ENCODE peak calls at places on chromosomes 2 and 18, in nine cellular contexts. J is neural progenitor cell; G is IMR-90; I is CD8-positive, alpha-beta T cell; F is dorsolateral prefrontal cortex; P is lower lobe of right lung; K is sigmoid colon; S is A549; L is upper lobe of right lung. R is an unnamed sample.

GRCh38 chr2:136209540-136210264 is 91.8 kb upstream of the CXCR4 start:
- DNase-seq in J (no peak), G (no peak), I (no peak), F (no peak), P (no peak), K (no peak), S (no peak), L (no peak), R (no peak)

GRCh38 chr2:160635488-160635887 is 141.9 kb upstream of the RBMS1 start:
- DNase-seq in J (no peak), G (peak; percentile 65), I (no peak), F (no peak), P (no peak), K (no peak), S (no peak), L (no peak), R (no peak)

GRCh38 chr2:173990970-173991819 is 26.0 kb upstream of the SP3 start:
- DNase-seq in J (no peak), G (peak; percentile 89), I (no peak), F (no peak), P (no peak), K (peak; percentile 93), S (no peak), L (no peak), R (no peak)

GRCh38 chr2:217095511-217096205 is 235.8 kb upstream of the TNP1 start:
- DNase-seq in J (no peak), G (no peak), I (no peak), F (no peak), P (no peak), K (no peak), S (no peak), L (no peak), R (no peak)

GRCh38 chr18:21851327-21851961 is 110.9 kb downstream of the MIB1 start:
- DNase-seq in J (no peak), G (peak; percentile 11), I (no peak), F (no peak), P (no peak), K (no peak), S (peak; percentile 13), L (no peak), R (no peak)

GRCh38 chr2:242038928-242039341 is 169.4 kb downstream of the RTP5 start:
- DNase-seq in J (no peak), G (no peak), I (peak; percentile 37), F (no peak), P (no peak), K (no peak), S (no peak), L (no peak), R (no peak)

GRCh38 chr2:233964581-233964980 is 47.4 kb downstream of the TRPM8 start:
- DNase-seq in J (no peak), G (no peak), I (no peak), F (no peak), P (no peak), K (no peak), S (no peak), L (no peak), R (no peak)

GRCh38 chr18:48990497-48991298 is 39.9 kb upstream of the SMAD7 start:
- DNase-seq in J (no peak), G (peak; percentile 75), I (no peak), F (no peak), P (no peak), K (no peak), S (peak; percentile 53), L (no peak), R (no peak)

GRCh38 chr18:25313274-25313673 is 38.7 kb downstream of the ZNF521 start:
- DNase-seq in J (no peak), G (no peak), I (no peak), F (no peak), P (no peak), K (no peak), S (no peak), L (no peak), R (no peak)

GRCh38 chr2:188381614-188382013 is 89.9 kb downstream of the GULP1 start:
- DNase-seq in J (no peak), G (peak; percentile 92), I (no peak), F (no peak), P (no peak), K (no peak), S (peak; percentile 64), L (no peak), R (no peak)

DNA sequence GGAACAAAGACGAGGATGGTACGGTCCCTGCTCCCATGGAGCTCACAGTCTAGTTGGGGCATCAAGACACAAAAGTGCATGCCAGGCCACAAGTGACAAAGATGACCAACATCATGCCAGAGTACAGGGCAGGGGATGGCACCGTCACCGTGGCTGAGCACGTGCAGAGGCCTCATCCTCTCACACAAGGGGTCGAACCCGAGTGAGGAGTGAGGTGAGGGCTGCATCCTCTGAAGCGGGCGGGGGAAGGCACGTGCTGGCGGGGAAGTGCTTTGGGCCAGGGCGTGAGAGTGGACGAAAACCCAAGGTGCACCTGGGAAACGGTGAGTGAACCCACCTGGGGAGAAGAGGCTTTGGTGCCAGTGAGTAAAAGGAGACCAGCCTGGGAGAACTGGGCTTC is 41.0 kb downstream of the MRPL35 start:
- DNase-seq in J (no peak), G (no peak), I (no peak), F (no peak), P (no peak), K (no peak), S (no peak), L (no peak), R (no peak)
- H3K27ac ChIP-seq in J (no peak overlapping the region), G (no peak overlapping the region), I (no peak overlapping the region), F (no peak overlapping the region), P (no peak overlapping the region), K (no peak overlapping the region), S (no peak overlapping the region), L (no peak overlapping the region), R (no peak overlapping the region)

DNA sequence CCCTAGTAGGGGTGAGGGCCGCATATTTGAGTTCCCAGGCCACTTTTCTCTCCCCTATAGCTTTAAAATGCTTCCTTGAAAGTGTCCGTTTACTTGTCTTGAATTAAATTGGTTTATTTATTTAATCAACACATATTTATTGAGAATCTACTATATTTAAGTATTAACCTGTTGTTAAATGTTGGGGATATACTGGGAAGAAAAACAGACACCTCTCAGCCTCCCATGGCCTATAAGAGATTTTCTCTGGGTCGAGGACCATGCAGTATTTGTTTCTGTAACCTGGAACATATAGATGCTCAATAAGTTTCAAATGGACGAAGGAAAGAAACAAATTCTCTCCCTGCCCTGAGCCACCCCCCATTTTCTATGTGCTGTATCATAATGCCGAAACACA is 98.6 kb downstream of the INSIG2 start:
- DNase-seq in J (no peak), G (no peak), I (no peak), F (no peak), P (no peak), K (no peak), S (no peak), L (no peak), R (no peak)
- H3K27ac ChIP-seq in J (no peak overlapping the region), G (no peak overlapping the region), I (no peak overlapping the region), F (peak overlapping the region; percentile 80), P (peak overlapping the region; percentile 79), K (peak overlapping the region; percentile 91), S (peak overlapping the region; percentile 88), L (peak overlapping the region; percentile 82), R (no peak overlapping the region)

DNA sequence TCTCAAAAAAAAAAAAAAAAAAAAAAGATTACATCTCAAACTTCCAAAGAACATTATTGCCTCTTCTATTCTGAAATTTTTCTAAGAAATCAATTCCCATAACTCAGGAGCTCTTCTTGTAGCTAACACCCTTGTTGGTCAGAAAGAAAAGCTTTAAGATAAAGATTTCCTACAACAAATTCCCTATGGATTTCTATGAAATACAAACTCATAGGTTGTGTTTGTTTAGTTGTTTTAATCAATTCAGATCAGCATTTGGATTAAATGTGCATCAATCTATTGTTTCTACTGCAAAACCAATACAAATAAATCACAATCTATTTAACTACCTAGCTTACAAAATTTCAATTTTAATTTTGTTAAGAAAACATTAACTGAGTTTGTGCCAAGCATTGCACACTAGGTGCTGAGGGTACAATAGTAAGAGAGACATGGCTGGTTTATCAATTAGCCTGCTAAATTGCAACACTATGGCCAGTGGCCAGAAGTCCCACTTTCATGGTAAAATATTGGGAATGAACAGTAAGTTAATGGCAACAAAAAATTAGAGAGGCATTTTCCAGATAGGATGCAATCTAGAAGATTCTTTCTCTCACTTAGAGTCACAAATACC is 80.2 kb upstream of the MYCN start:
- DNase-seq in J (no peak), G (no peak), I (no peak), F (no peak), P (no peak), K (no peak), S (no peak), L (no peak), R (no peak)
- H3K27ac ChIP-seq in J (no peak overlapping the region), G (no peak overlapping the region), I (no peak overlapping the region), F (no peak overlapping the region), P (no peak overlapping the region), K (no peak overlapping the region), S (no peak overlapping the region), L (no peak overlapping the region), R (no peak overlapping the region)

DNA sequence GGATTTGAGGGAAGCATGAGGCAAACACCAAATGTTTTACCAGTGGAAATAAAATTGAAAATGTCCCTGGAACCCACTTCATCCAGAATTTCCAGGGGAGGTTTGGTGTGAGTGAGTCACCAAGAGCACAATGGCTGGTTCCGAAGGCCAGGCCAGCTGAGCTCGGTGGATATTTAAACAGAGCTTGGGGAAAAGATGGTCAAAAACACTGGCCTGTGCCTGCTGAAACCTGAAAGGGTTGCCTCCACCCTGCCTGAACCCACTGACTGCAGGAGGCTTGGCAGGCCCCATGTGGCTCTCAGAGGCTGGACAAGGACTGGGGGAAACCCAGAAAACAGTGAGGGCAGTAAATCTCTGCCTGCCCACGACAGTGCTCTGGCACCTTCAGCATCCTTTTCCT is 93.9 kb downstream of the TTC32 start:
- DNase-seq in J (no peak), G (no peak), I (no peak), F (no peak), P (no peak), K (no peak), S (no peak), L (no peak), R (no peak)
- H3K27ac ChIP-seq in J (no peak overlapping the region), G (no peak overlapping the region), I (no peak overlapping the region), F (no peak overlapping the region), P (no peak overlapping the region), K (no peak overlapping the region), S (peak overlapping the region; percentile 31), L (no peak overlapping the region), R (no peak overlapping the region)

GRCh38 chr2:102488063-102488462 is 15.0 kb downstream of the SLC9A4 start:
- DNase-seq in J (no peak), G (peak; percentile 51), I (no peak), F (no peak), P (no peak), K (no peak), S (no peak), L (no peak), R (no peak)

GRCh38 chr2:102483086-102483485 is 10.1 kb downstream of the SLC9A4 start:
- DNase-seq in J (no peak), G (no peak), I (no peak), F (no peak), P (no peak), K (no peak), S (no peak), L (no peak), R (no peak)

GRCh38 chr2:102484310-102485061 is 11.5 kb downstream of the SLC9A4 start:
- DNase-seq in J (no peak), G (no peak), I (no peak), F (no peak), P (no peak), K (no peak), S (no peak), L (no peak), R (no peak)

GRCh38 chr2:102486941-102487702 is 14.1 kb downstream of the SLC9A4 start:
- DNase-seq in J (no peak), G (no peak), I (no peak), F (no peak), P (no peak), K (no peak), S (no peak), L (no peak), R (no peak)

GRCh38 chr2:102485151-102485769 is 12.2 kb downstream of the SLC9A4 start:
- DNase-seq in J (no peak), G (no peak), I (no peak), F (no peak), P (no peak), K (no peak), S (no peak), L (no peak), R (no peak)
- H3K27ac ChIP-seq in J (no peak overlapping the region), G (no peak overlapping the region), I (no peak overlapping the region), F (no peak overlapping the region), P (no peak overlapping the region), K (no peak overlapping the region), S (no peak overlapping the region), L (no peak overlapping the region), R (no peak overlapping the region)